ENCODE peak calls at places on chromosomes 12 and 14, in four cellular contexts. W is PC-3; B is lower lobe of right lung; D is activated CD8-positive, alpha-beta memory T cell treated with anti-CD3 and anti-CD28 coated beads, Interleukin-2, amount 10 ng/mL, durations not matched to agents 7 days and 5 days. H is an unnamed sample.

GRCh38 chr14:80095623-80096022 is 115.7 kb downstream of the DIO2 start:
- ATAC-seq in W (peak; percentile 97), B (no peak), D (no peak), H (peak; percentile 95)

GRCh38 chr14:24331731-24332093 is 3.2 kb downstream of the ADCY4 start:
- ATAC-seq in W (no peak), B (no peak), D (no peak), H (no peak)

GRCh38 chr12:114384746-114385145 is 21.2 kb downstream of the TBX5 start:
- ATAC-seq in W (no peak), B (no peak), D (no peak), H (no peak)

GRCh38 chr12:32918890-32919791 is 22.6 kb upstream of the PKP2 start:
- ATAC-seq in W (peak; percentile 17), B (peak; percentile 57), D (no peak), H (peak; percentile 58)

GRCh38 chr12:46415552-46415951 is 43.0 kb upstream of the SLC38A2 start:
- ATAC-seq in W (no peak), B (no peak), D (no peak), H (no peak)

GRCh38 chr12:76945867-76946266 is 67.0 kb upstream of the CSRP2 start:
- ATAC-seq in W (peak; percentile 67), B (no peak), D (no peak), H (no peak)

GRCh38 chr14:101865288-101865687 is 99.1 kb upstream of the DYNC1H1 start:
- ATAC-seq in W (no peak), B (no peak), D (no peak), H (no peak)

GRCh38 chr14:51511265-51511664 is 140.4 kb upstream of the FRMD6 start:
- ATAC-seq in W (no peak), B (no peak), D (no peak), H (no peak)

GRCh38 chr14:50432131-50432530 is 35.5 kb upstream of the CDKL1 start:
- ATAC-seq in W (no peak), B (no peak), D (no peak), H (no peak)

H was measured in SK-N-SH treated with all-trans-retinoic acid at 6 μM for 48 hours.